ENCODE peak calls at places on chromosomes 3 and 15, in six cellular contexts. G is GDM1; K is activated CD4-positive, alpha-beta T cell treated with anti-CD3 and anti-CD28 coated beads, Interleukin-2, amount 50 U/mL, for 4 hours; L is stomach; H is NCI-H1436; W is hypothalamus. S is an unnamed sample.

GRCh38 chr3:184415229-184415517 is 35.3 kb downstream of the CHRD start:
- DNase-seq in G (no peak), K (no peak), L (no peak), H (no peak), W (no peak), S (no peak)

GRCh38 chr3:150335631-150336030 is 72.5 kb upstream of the TSC22D2 start:
- DNase-seq in G (no peak), K (no peak), L (no peak), H (no peak), W (no peak), S (no peak)

GRCh38 chr3:18988619-18989229 is 159.6 kb upstream of the KCNH8 start:
- DNase-seq in G (peak), K (no peak), L (no peak), H (peak), W (no peak), S (no peak)

GRCh38 chr15:90735929-90736328 is 18.8 kb downstream of the BLM start:
- DNase-seq in G (no peak), K (no peak), L (no peak), H (no peak), W (no peak), S (no peak)

GRCh38 chr3:167304077-167304476 is 76.0 kb downstream of the ZBBX start:
- DNase-seq in G (no peak), K (no peak), L (no peak), H (no peak), W (no peak), S (no peak)

GRCh38 chr15:64134322-64134829 is 17.2 kb upstream of the SNX22 start:
- DNase-seq in G (no peak), K (no peak), L (peak), H (no peak), W (no peak), S (no peak)

GRCh38 chr3:194574639-194575483 is 58.4 kb downstream of the TMEM44 start:
- DNase-seq in G (no peak), K (no peak), L (no peak), H (no peak), W (no peak), S (no peak)

GRCh38 chr3:187019542-187020072 is 89.3 kb downstream of the ST6GAL1 start:
- DNase-seq in G (no peak), K (no peak), L (no peak), H (no peak), W (no peak), S (no peak)

GRCh38 chr3:195240939-195241338 is 30.0 kb downstream of the XXYLT1 start:
- DNase-seq in G (no peak), K (no peak), L (no peak), H (no peak), W (no peak), S (peak)

GRCh38 chr15:78171864-78172472 is 22.8 kb downstream of the IDH3A start:
- DNase-seq in G (no peak), K (no peak), L (no peak), H (no peak), W (no peak), S (no peak)